ENCODE peak calls at places on chromosomes 2 and 18, in nine cellular contexts. One of them, this sample, is unnamed.

GRCh38 chr2:47172156-47172921 is 17.2 kb upstream of the STPG4 start:
- DNase-seq in stimulated activated CD4-positive, alpha-beta T cell treated with anti-CD3 and anti-CD28 coated beads, Interleukin-15, amount 100 ng/mL, for 1 hour: no peak
- DNase-seq in amniotic epithelial cell: peak; percentile 54
- DNase-seq in K562: no peak
- DNase-seq in stomach: no peak
- DNase-seq in substantia nigra: peak; percentile 11
- DNase-seq in NCI-H1436: no peak
- DNase-seq in T1000: no peak
- DNase-seq in T47D: no peak
- DNase-seq in this sample: no peak

GRCh38 chr2:37323176-37323575 is 1.5 kb downstream of the PRKD3 start:
- DNase-seq in stimulated activated CD4-positive, alpha-beta T cell treated with anti-CD3 and anti-CD28 coated beads, Interleukin-15, amount 100 ng/mL, for 1 hour: no peak
- DNase-seq in amniotic epithelial cell: no peak
- DNase-seq in K562: no peak
- DNase-seq in stomach: no peak
- DNase-seq in substantia nigra: no peak
- DNase-seq in NCI-H1436: no peak
- DNase-seq in T1000: no peak
- DNase-seq in T47D: no peak
- DNase-seq in this sample: no peak

GRCh38 chr18:40016405-40016804 is 1938.6 kb upstream of the PIK3C3 start:
- DNase-seq in stimulated activated CD4-positive, alpha-beta T cell treated with anti-CD3 and anti-CD28 coated beads, Interleukin-15, amount 100 ng/mL, for 1 hour: no peak
- DNase-seq in amniotic epithelial cell: no peak
- DNase-seq in K562: no peak
- DNase-seq in stomach: no peak
- DNase-seq in substantia nigra: no peak
- DNase-seq in NCI-H1436: no peak
- DNase-seq in T1000: no peak
- DNase-seq in T47D: no peak
- DNase-seq in this sample: no peak

GRCh38 chr18:21163647-21164625 is 52.3 kb upstream of the ROCK1 start:
- DNase-seq in stimulated activated CD4-positive, alpha-beta T cell treated with anti-CD3 and anti-CD28 coated beads, Interleukin-15, amount 100 ng/mL, for 1 hour: no peak
- DNase-seq in amniotic epithelial cell: peak; percentile 92
- DNase-seq in K562: no peak
- DNase-seq in stomach: no peak
- DNase-seq in substantia nigra: no peak
- DNase-seq in NCI-H1436: no peak
- DNase-seq in T1000: peak; percentile 31
- DNase-seq in T47D: no peak
- DNase-seq in this sample: peak; percentile 49

GRCh38 chr2:73128841-73129535 is 16.2 kb upstream of the RAB11FIP5 start:
- DNase-seq in stimulated activated CD4-positive, alpha-beta T cell treated with anti-CD3 and anti-CD28 coated beads, Interleukin-15, amount 100 ng/mL, for 1 hour: no peak
- DNase-seq in amniotic epithelial cell: no peak
- DNase-seq in K562: no peak
- DNase-seq in stomach: no peak
- DNase-seq in substantia nigra: no peak
- DNase-seq in NCI-H1436: no peak
- DNase-seq in T1000: no peak
- DNase-seq in T47D: no peak
- DNase-seq in this sample: no peak

GRCh38 chr2:8457092-8457481 is 224.8 kb upstream of the ID2 start:
- DNase-seq in stimulated activated CD4-positive, alpha-beta T cell treated with anti-CD3 and anti-CD28 coated beads, Interleukin-15, amount 100 ng/mL, for 1 hour: no peak
- DNase-seq in amniotic epithelial cell: no peak
- DNase-seq in K562: peak; percentile 42
- DNase-seq in stomach: peak; percentile 39
- DNase-seq in substantia nigra: no peak
- DNase-seq in NCI-H1436: peak; percentile 59
- DNase-seq in T1000: no peak
- DNase-seq in T47D: no peak
- DNase-seq in this sample: no peak

GRCh38 chr2:224210495-224211472 is 171.7 kb upstream of the SERPINE2 start:
- DNase-seq in stimulated activated CD4-positive, alpha-beta T cell treated with anti-CD3 and anti-CD28 coated beads, Interleukin-15, amount 100 ng/mL, for 1 hour: no peak
- DNase-seq in amniotic epithelial cell: no peak
- DNase-seq in K562: no peak
- DNase-seq in stomach: no peak
- DNase-seq in substantia nigra: no peak
- DNase-seq in NCI-H1436: no peak
- DNase-seq in T1000: no peak
- DNase-seq in T47D: no peak
- DNase-seq in this sample: no peak

GRCh38 chr2:99939135-99939534 is 203.3 kb downstream of the AFF3 start:
- DNase-seq in stimulated activated CD4-positive, alpha-beta T cell treated with anti-CD3 and anti-CD28 coated beads, Interleukin-15, amount 100 ng/mL, for 1 hour: no peak
- DNase-seq in amniotic epithelial cell: no peak
- DNase-seq in K562: no peak
- DNase-seq in stomach: no peak
- DNase-seq in substantia nigra: no peak
- DNase-seq in NCI-H1436: no peak
- DNase-seq in T1000: no peak
- DNase-seq in T47D: no peak
- DNase-seq in this sample: no peak

GRCh38 chr2:211351998-211352397 is 795.6 kb downstream of the CPS1 start:
- DNase-seq in stimulated activated CD4-positive, alpha-beta T cell treated with anti-CD3 and anti-CD28 coated beads, Interleukin-15, amount 100 ng/mL, for 1 hour: no peak
- DNase-seq in amniotic epithelial cell: no peak
- DNase-seq in K562: no peak
- DNase-seq in stomach: no peak
- DNase-seq in substantia nigra: peak; percentile 51
- DNase-seq in NCI-H1436: peak; percentile 53
- DNase-seq in T1000: no peak
- DNase-seq in T47D: no peak
- DNase-seq in this sample: no peak

This sample was measured in non-pigmented ciliary epithelial cell.